ENCODE peak calls at places on chromosomes 4 and X, in nine cellular contexts. One of them, this sample, is unnamed.

GRCh38 chrX:125291124-125291523 is 28.5 kb upstream of the TEX13C start:
- DNase-seq in astrocyte of the spinal cord: no peak
- DNase-seq in astrocyte of the hippocampus: no peak
- DNase-seq in T-helper 22 cell: no peak
- DNase-seq in AG10803: no peak
- DNase-seq in naive thymus-derived CD4-positive, alpha-beta T cell: no peak
- DNase-seq in fibroblast of mammary gland: no peak
- DNase-seq in thyroid gland: no peak
- DNase-seq in HCT116: no peak
- DNase-seq in this sample: no peak

GRCh38 chr4:18075823-18076433 is 54.4 kb upstream of the LCORL start:
- DNase-seq in astrocyte of the spinal cord: no peak
- DNase-seq in thyroid gland: peak
- DNase-seq in fibroblast of mammary gland: peak
- DNase-seq in AG10803: no peak
- DNase-seq in naive thymus-derived CD4-positive, alpha-beta T cell: peak
- DNase-seq in HCT116: peak
- DNase-seq in astrocyte of the hippocampus: no peak
- DNase-seq in T-helper 22 cell: peak
- DNase-seq in this sample: no peak

GRCh38 chr4:7645956-7646355 is 211.2 kb upstream of the PSAPL1 start:
- DNase-seq in astrocyte of the hippocampus: no peak
- DNase-seq in T-helper 22 cell: no peak
- DNase-seq in thyroid gland: no peak
- DNase-seq in naive thymus-derived CD4-positive, alpha-beta T cell: no peak
- DNase-seq in AG10803: no peak
- DNase-seq in HCT116: no peak
- DNase-seq in astrocyte of the spinal cord: no peak
- DNase-seq in fibroblast of mammary gland: no peak
- DNase-seq in this sample: no peak

GRCh38 chr4:38034986-38035882 is 75.0 kb downstream of the PTTG2 start:
- DNase-seq in T-helper 22 cell: no peak
- DNase-seq in naive thymus-derived CD4-positive, alpha-beta T cell: peak
- DNase-seq in astrocyte of the hippocampus: peak
- DNase-seq in AG10803: peak
- DNase-seq in HCT116: peak
- DNase-seq in astrocyte of the spinal cord: peak
- DNase-seq in thyroid gland: no peak
- DNase-seq in fibroblast of mammary gland: peak
- DNase-seq in this sample: peak

GRCh38 chr4:182478475-182478874 is 235.3 kb downstream of the TENM3 start:
- DNase-seq in naive thymus-derived CD4-positive, alpha-beta T cell: peak
- DNase-seq in HCT116: peak
- DNase-seq in thyroid gland: no peak
- DNase-seq in T-helper 22 cell: no peak
- DNase-seq in fibroblast of mammary gland: peak
- DNase-seq in astrocyte of the hippocampus: peak
- DNase-seq in astrocyte of the spinal cord: peak
- DNase-seq in AG10803: peak
- DNase-seq in this sample: peak

GRCh38 chr4:139509727-139510410 is 46.1 kb downstream of the SETD7 start:
- DNase-seq in astrocyte of the hippocampus: no peak
- DNase-seq in HCT116: no peak
- DNase-seq in AG10803: no peak
- DNase-seq in naive thymus-derived CD4-positive, alpha-beta T cell: no peak
- DNase-seq in astrocyte of the spinal cord: no peak
- DNase-seq in thyroid gland: peak
- DNase-seq in fibroblast of mammary gland: no peak
- DNase-seq in T-helper 22 cell: no peak
- DNase-seq in this sample: peak

GRCh38 chr4:149203256-149204001 is 612.2 kb downstream of the IQCM start:
- DNase-seq in HCT116: no peak
- DNase-seq in T-helper 22 cell: no peak
- DNase-seq in thyroid gland: peak
- DNase-seq in naive thymus-derived CD4-positive, alpha-beta T cell: no peak
- DNase-seq in astrocyte of the spinal cord: peak
- DNase-seq in astrocyte of the hippocampus: peak
- DNase-seq in fibroblast of mammary gland: peak
- DNase-seq in AG10803: peak
- DNase-seq in this sample: peak

GRCh38 chr4:95155759-95156451 is 392.9 kb downstream of the UNC5C start:
- DNase-seq in thyroid gland: no peak
- DNase-seq in AG10803: peak
- DNase-seq in naive thymus-derived CD4-positive, alpha-beta T cell: peak
- DNase-seq in HCT116: peak
- DNase-seq in fibroblast of mammary gland: peak
- DNase-seq in astrocyte of the hippocampus: peak
- DNase-seq in T-helper 22 cell: no peak
- DNase-seq in astrocyte of the spinal cord: peak
- DNase-seq in this sample: peak

GRCh38 chrX:149916745-149917392 is 12.5 kb upstream of the HSFX4 start:
- DNase-seq in thyroid gland: no peak
- DNase-seq in HCT116: no peak
- DNase-seq in T-helper 22 cell: no peak
- DNase-seq in fibroblast of mammary gland: no peak
- DNase-seq in AG10803: no peak
- DNase-seq in naive thymus-derived CD4-positive, alpha-beta T cell: no peak
- DNase-seq in astrocyte of the hippocampus: no peak
- DNase-seq in astrocyte of the spinal cord: no peak
- DNase-seq in this sample: no peak

GRCh38 chr4:180059216-180059881 is 2183.9 kb upstream of the TENM3 start:
- DNase-seq in AG10803: no peak
- DNase-seq in astrocyte of the hippocampus: no peak
- DNase-seq in fibroblast of mammary gland: no peak
- DNase-seq in naive thymus-derived CD4-positive, alpha-beta T cell: no peak
- DNase-seq in astrocyte of the spinal cord: peak
- DNase-seq in HCT116: no peak
- DNase-seq in T-helper 22 cell: no peak
- DNase-seq in thyroid gland: peak
- DNase-seq in this sample: peak

GRCh38 chr4:36884151-36884550 is 360.4 kb upstream of the NWD2 start:
- DNase-seq in astrocyte of the hippocampus: no peak
- DNase-seq in T-helper 22 cell: no peak
- DNase-seq in AG10803: no peak
- DNase-seq in fibroblast of mammary gland: no peak
- DNase-seq in thyroid gland: no peak
- DNase-seq in HCT116: no peak
- DNase-seq in astrocyte of the spinal cord: no peak
- DNase-seq in naive thymus-derived CD4-positive, alpha-beta T cell: no peak
- DNase-seq in this sample: no peak

GRCh38 chr4:6619466-6620255 is 20.8 kb upstream of the MRFAP1 start:
- DNase-seq in astrocyte of the hippocampus: no peak
- DNase-seq in HCT116: no peak
- DNase-seq in thyroid gland: no peak
- DNase-seq in astrocyte of the spinal cord: no peak
- DNase-seq in fibroblast of mammary gland: no peak
- DNase-seq in naive thymus-derived CD4-positive, alpha-beta T cell: no peak
- DNase-seq in T-helper 22 cell: no peak
- DNase-seq in AG10803: no peak
- DNase-seq in this sample: no peak

GRCh38 chrX:119686087-119686639 is 6.8 kb downstream of the SEPTIN6 start:
- DNase-seq in fibroblast of mammary gland: peak
- DNase-seq in astrocyte of the spinal cord: no peak
- DNase-seq in thyroid gland: no peak
- DNase-seq in naive thymus-derived CD4-positive, alpha-beta T cell: peak
- DNase-seq in T-helper 22 cell: no peak
- DNase-seq in HCT116: no peak
- DNase-seq in astrocyte of the hippocampus: no peak
- DNase-seq in AG10803: peak
- DNase-seq in this sample: peak

GRCh38 chrX:49041683-49042529 is 1.3 kb downstream of the TFE3 start:
- DNase-seq in astrocyte of the hippocampus: peak
- DNase-seq in astrocyte of the spinal cord: peak
- DNase-seq in T-helper 22 cell: no peak
- DNase-seq in HCT116: no peak
- DNase-seq in fibroblast of mammary gland: peak
- DNase-seq in naive thymus-derived CD4-positive, alpha-beta T cell: no peak
- DNase-seq in AG10803: peak
- DNase-seq in thyroid gland: peak
- DNase-seq in this sample: peak

GRCh38 chr4:100268807-100269206 is 78.5 kb upstream of the DDIT4L start:
- DNase-seq in naive thymus-derived CD4-positive, alpha-beta T cell: no peak
- DNase-seq in HCT116: no peak
- DNase-seq in fibroblast of mammary gland: no peak
- DNase-seq in astrocyte of the hippocampus: no peak
- DNase-seq in T-helper 22 cell: no peak
- DNase-seq in thyroid gland: no peak
- DNase-seq in AG10803: no peak
- DNase-seq in astrocyte of the spinal cord: no peak
- DNase-seq in this sample: no peak

GRCh38 chr4:8906991-8907595 is 35.5 kb upstream of the HMX1 start:
- DNase-seq in AG10803: no peak
- DNase-seq in T-helper 22 cell: no peak
- DNase-seq in thyroid gland: no peak
- DNase-seq in astrocyte of the spinal cord: no peak
- DNase-seq in astrocyte of the hippocampus: no peak
- DNase-seq in HCT116: no peak
- DNase-seq in fibroblast of mammary gland: no peak
- DNase-seq in naive thymus-derived CD4-positive, alpha-beta T cell: no peak
- DNase-seq in this sample: no peak

GRCh38 chrX:63488546-63489373 is 137.6 kb upstream of the SPIN4 start:
- DNase-seq in astrocyte of the spinal cord: no peak
- DNase-seq in T-helper 22 cell: no peak
- DNase-seq in fibroblast of mammary gland: no peak
- DNase-seq in AG10803: no peak
- DNase-seq in thyroid gland: peak
- DNase-seq in naive thymus-derived CD4-positive, alpha-beta T cell: no peak
- DNase-seq in astrocyte of the hippocampus: peak
- DNase-seq in HCT116: no peak
- DNase-seq in this sample: no peak

GRCh38 chrX:39736219-39737211 is 361.2 kb downstream of the BCOR start:
- DNase-seq in astrocyte of the hippocampus: peak
- DNase-seq in astrocyte of the spinal cord: peak
- DNase-seq in thyroid gland: peak
- DNase-seq in AG10803: peak
- DNase-seq in naive thymus-derived CD4-positive, alpha-beta T cell: no peak
- DNase-seq in HCT116: no peak
- DNase-seq in fibroblast of mammary gland: peak
- DNase-seq in T-helper 22 cell: no peak
- DNase-seq in this sample: peak

GRCh38 chrX:138463476-138463875 is 248.0 kb downstream of the FGF13 start:
- DNase-seq in astrocyte of the hippocampus: no peak
- DNase-seq in HCT116: no peak
- DNase-seq in astrocyte of the spinal cord: no peak
- DNase-seq in fibroblast of mammary gland: no peak
- DNase-seq in naive thymus-derived CD4-positive, alpha-beta T cell: no peak
- DNase-seq in T-helper 22 cell: no peak
- DNase-seq in thyroid gland: no peak
- DNase-seq in AG10803: no peak
- DNase-seq in this sample: no peak

GRCh38 chr4:38902221-38902620 is 34.6 kb downstream of the FAM114A1 start:
- DNase-seq in naive thymus-derived CD4-positive, alpha-beta T cell: no peak
- DNase-seq in HCT116: no peak
- DNase-seq in astrocyte of the spinal cord: no peak
- DNase-seq in astrocyte of the hippocampus: no peak
- DNase-seq in T-helper 22 cell: no peak
- DNase-seq in fibroblast of mammary gland: no peak
- DNase-seq in thyroid gland: no peak
- DNase-seq in AG10803: no peak
- DNase-seq in this sample: no peak

GRCh38 chr4:155954118-155954503 is 445 bp upstream of the CTSO start:
- DNase-seq in astrocyte of the spinal cord: no peak
- DNase-seq in T-helper 22 cell: no peak
- DNase-seq in astrocyte of the hippocampus: no peak
- DNase-seq in HCT116: no peak
- DNase-seq in naive thymus-derived CD4-positive, alpha-beta T cell: no peak
- DNase-seq in thyroid gland: no peak
- DNase-seq in AG10803: peak
- DNase-seq in fibroblast of mammary gland: no peak
- DNase-seq in this sample: peak

GRCh38 chrX:14832591-14832990 is 40.3 kb downstream of the FANCB start:
- DNase-seq in astrocyte of the spinal cord: peak
- DNase-seq in naive thymus-derived CD4-positive, alpha-beta T cell: no peak
- DNase-seq in fibroblast of mammary gland: peak
- DNase-seq in thyroid gland: no peak
- DNase-seq in T-helper 22 cell: no peak
- DNase-seq in HCT116: no peak
- DNase-seq in astrocyte of the hippocampus: peak
- DNase-seq in AG10803: peak
- DNase-seq in this sample: peak

GRCh38 chr4:102497986-102498385 is 3.2 kb upstream of the NFKB1 start:
- DNase-seq in fibroblast of mammary gland: no peak
- DNase-seq in T-helper 22 cell: no peak
- DNase-seq in thyroid gland: no peak
- DNase-seq in astrocyte of the spinal cord: no peak
- DNase-seq in astrocyte of the hippocampus: no peak
- DNase-seq in naive thymus-derived CD4-positive, alpha-beta T cell: no peak
- DNase-seq in HCT116: no peak
- DNase-seq in AG10803: peak
- DNase-seq in this sample: no peak

GRCh38 chr4:20319785-20320184 is 68.1 kb downstream of the SLIT2 start:
- DNase-seq in naive thymus-derived CD4-positive, alpha-beta T cell: no peak
- DNase-seq in HCT116: no peak
- DNase-seq in astrocyte of the spinal cord: no peak
- DNase-seq in astrocyte of the hippocampus: no peak
- DNase-seq in thyroid gland: no peak
- DNase-seq in fibroblast of mammary gland: no peak
- DNase-seq in T-helper 22 cell: no peak
- DNase-seq in AG10803: no peak
- DNase-seq in this sample: no peak

GRCh38 chrX:51641421-51642021 is 22.8 kb upstream of the CENPVL3 start:
- DNase-seq in naive thymus-derived CD4-positive, alpha-beta T cell: peak
- DNase-seq in AG10803: peak
- DNase-seq in astrocyte of the hippocampus: peak
- DNase-seq in HCT116: peak
- DNase-seq in astrocyte of the spinal cord: peak
- DNase-seq in fibroblast of mammary gland: peak
- DNase-seq in T-helper 22 cell: no peak
- DNase-seq in thyroid gland: no peak
- DNase-seq in this sample: peak